ENCODE peak calls at places on chromosome 4, in four cellular contexts. N is neural crest cell, D is transverse colon, X is heart right ventricle. C is an unnamed sample.

GRCh38 chr4:135575041-135575440 is 1373.5 kb upstream of the PABPC4L start:
- DNase-seq in N (no peak), D (no peak), X (no peak), C (no peak)

GRCh38 chr4:89567936-89568335 is 260.3 kb upstream of the GPRIN3 start:
- DNase-seq in N (no peak), D (no peak), X (no peak), C (no peak)

GRCh38 chr4:127229866-127230608 is 402.7 kb upstream of the INTU start:
- DNase-seq in N (no peak), D (no peak), X (no peak), C (no peak)

GRCh38 chr4:174669278-174669677 is 147.0 kb upstream of the HPGD start:
- DNase-seq in N (no peak), D (no peak), X (no peak), C (peak; percentile 93)

GRCh38 chr4:31291238-31291637 is 571.1 kb downstream of the PCDH7 start:
- DNase-seq in N (no peak), D (no peak), X (no peak), C (no peak)

GRCh38 chr4:151117371-151117962 is 18.0 kb downstream of the RPS3A start:
- DNase-seq in N (peak; percentile 67), D (peak; percentile 63), X (peak; percentile 68), C (peak; percentile 84)

GRCh38 chr4:22522206-22522605 is 6.3 kb upstream of the ADGRA3 start:
- DNase-seq in N (no peak), D (no peak), X (no peak), C (peak; percentile 64)

GRCh38 chr4:89001647-89002518 is 55.1 kb downstream of the FAM13A start:
- DNase-seq in N (no peak), D (no peak), X (no peak), C (no peak)

DNA sequence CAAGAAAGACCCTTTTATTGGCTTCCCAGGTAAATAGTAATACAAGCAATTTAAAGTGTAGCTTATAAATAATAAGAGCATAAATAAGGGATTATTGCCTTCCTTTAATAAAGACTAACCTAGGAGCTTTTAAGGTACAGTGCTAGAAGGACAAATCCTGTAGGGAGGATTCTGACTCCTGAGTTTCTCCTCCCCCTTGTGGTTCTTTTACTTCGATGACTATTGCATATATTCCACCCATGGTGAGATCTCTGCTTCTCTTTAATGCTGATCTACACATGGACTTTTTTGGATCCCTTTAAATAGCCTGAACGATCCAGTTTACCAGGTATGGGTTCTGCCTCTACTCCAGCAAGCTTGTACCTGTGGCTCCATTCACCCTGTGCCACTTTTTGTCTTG is 2.5 kb downstream of the GALNT7 start:
- DNase-seq in N (no peak), D (no peak), X (no peak), C (peak; percentile 63)
- TF ChIP-seq CTCF in N (peak; percentile 59), D (peak; percentile 35), X (no peak), C (peak; percentile 59)

GRCh38 chr4:153346563-153346962 is 2.1 kb downstream of the MND1 start:
- DNase-seq in N (no peak), D (no peak), X (no peak), C (peak; percentile 9)

GRCh38 chr4:153349206-153349805 is 4.8 kb downstream of the MND1 start:
- DNase-seq in N (no peak), D (no peak), X (no peak), C (no peak)

GRCh38 chr4:153346031-153346430 is 1.5 kb downstream of the MND1 start:
- DNase-seq in N (no peak), D (no peak), X (no peak), C (no peak)

GRCh38 chr4:153347117-153347516 is 2.6 kb downstream of the MND1 start:
- DNase-seq in N (no peak), D (no peak), X (no peak), C (no peak)

GRCh38 chr4:153348006-153348405 is 3.5 kb downstream of the MND1 start:
- DNase-seq in N (no peak), D (no peak), X (no peak), C (peak; percentile 25)
- TF ChIP-seq CTCF in N (no peak), D (no peak), X (no peak), C (no peak)

GRCh38 chr4:139054791-139055376 is 39.3 kb downstream of the NOCT start:
- DNase-seq in N (no peak), D (no peak), X (no peak), C (peak; percentile 47)

GRCh38 chr4:139053909-139054308 is 38.3 kb downstream of the NOCT start:
- DNase-seq in N (no peak), D (no peak), X (no peak), C (no peak)

GRCh38 chr4:139050436-139050835 is 34.9 kb downstream of the NOCT start:
- DNase-seq in N (no peak), D (no peak), X (no peak), C (peak; percentile 26)
- TF ChIP-seq CTCF in N (no peak), D (no peak), X (no peak), C (no peak)

GRCh38 chr4:46267866-46268265 is 122.1 kb downstream of the GABRA2 start:
- DNase-seq in N (no peak), D (no peak), X (no peak), C (no peak)

GRCh38 chr4:46274717-46275116 is 115.2 kb downstream of the GABRA2 start:
- DNase-seq in N (no peak), D (no peak), X (no peak), C (peak; percentile 12)

GRCh38 chr4:46266106-46266505 is 123.8 kb downstream of the GABRA2 start:
- DNase-seq in N (no peak), D (no peak), X (no peak), C (no peak)

GRCh38 chr4:46270986-46271596 is 118.8 kb downstream of the GABRA2 start:
- DNase-seq in N (no peak), D (no peak), X (no peak), C (peak; percentile 52)
- TF ChIP-seq CTCF in N (peak; percentile 66), D (peak; percentile 43), X (no peak), C (peak; percentile 56)

GRCh38 chr4:12360391-12360790 is 931.7 kb upstream of the HS3ST1 start:
- DNase-seq in N (no peak), D (no peak), X (no peak), C (no peak)

GRCh38 chr4:12359420-12359819 is 930.7 kb upstream of the HS3ST1 start:
- DNase-seq in N (no peak), D (no peak), X (no peak), C (no peak)
- TF ChIP-seq CTCF in N (no peak), D (no peak), X (no peak), C (no peak)

GRCh38 chr4:4618846-4619245 is 77.0 kb upstream of the STX18 start:
- DNase-seq in N (no peak), D (no peak), X (no peak), C (peak; percentile 73)
- TF ChIP-seq CTCF in N (no peak), D (no peak), X (no peak), C (no peak)

DNA sequence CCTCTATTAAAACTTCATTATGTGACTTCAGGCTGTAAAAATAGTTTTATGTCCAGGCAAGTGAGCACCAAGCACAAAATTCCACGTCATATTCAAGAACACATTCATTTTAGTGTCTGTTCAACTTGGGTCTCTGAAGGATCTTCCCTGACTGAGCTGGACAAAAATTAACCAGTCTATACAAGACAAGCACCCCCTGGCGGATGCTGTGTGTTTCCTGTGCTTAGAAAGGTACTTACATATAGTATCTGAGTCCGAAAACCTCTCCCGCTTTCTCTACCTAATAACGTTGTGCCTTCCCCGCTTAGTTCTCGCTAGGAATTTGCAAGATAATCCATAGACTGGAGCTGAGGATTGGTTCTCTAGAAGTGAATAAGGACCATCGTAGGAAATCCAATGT is 2214.5 kb upstream of the TENM3 start:
- DNase-seq in N (peak; percentile 45), D (peak; percentile 23), X (no peak), C (peak; percentile 4)
- TF ChIP-seq CTCF in N (peak; percentile 65), D (no peak), X (no peak), C (no peak)

C was measured in choroid plexus epithelial cell.